ENCODE peak calls at places on chromosomes 16 and 17, in eight cellular contexts. B is WTC11, U is IMR-90, H is endothelial cell, E is GM13977, Z is lung, N is fibroblast of villous mesenchyme, Y is fibroblast of lung. G is an unnamed sample.
A peak's percentile ranks its signal among the peaks of the same experiment; 100 is the strongest.

GRCh38 chr16:5025171-5025632 is 8.5 kb downstream of the NAGPA start:
- DNase-seq in B (peak; percentile 85), U (no peak), H (peak; percentile 55), E (no peak), Z (no peak), N (no peak), Y (no peak), G (peak; percentile 49)

GRCh38 chr17:81401727-81402529 is 6.7 kb downstream of the BAHCC1 start:
- DNase-seq in B (peak; percentile 71), U (no peak), H (no peak), E (no peak), Z (no peak), N (peak; percentile 81), Y (peak; percentile 51), G (no peak)

GRCh38 chr17:41965694-41966375 is 760 bp upstream of the CNP start:
- DNase-seq in B (peak; percentile 84), U (peak; percentile 38), H (peak; percentile 29), E (peak; percentile 84), Z (peak; percentile 86), N (peak; percentile 33), Y (peak; percentile 40), G (peak; percentile 89)

GRCh38 chr17:29802256-29802655 is 127.8 kb downstream of the SSH2 start:
- DNase-seq in B (no peak), U (no peak), H (no peak), E (no peak), Z (no peak), N (no peak), Y (no peak), G (no peak)

GRCh38 chr16:77090062-77090461 is 100.9 kb upstream of the MON1B start:
- DNase-seq in B (no peak), U (no peak), H (no peak), E (no peak), Z (no peak), N (no peak), Y (no peak), G (no peak)

GRCh38 chr17:70420876-70421445 is 251.6 kb downstream of the KCNJ2 start:
- DNase-seq in B (no peak), U (no peak), H (no peak), E (no peak), Z (no peak), N (no peak), Y (no peak), G (no peak)

GRCh38 chr16:8720080-8720966 is 45.9 kb downstream of the ABAT start:
- DNase-seq in B (peak; percentile 55), U (no peak), H (peak; percentile 18), E (no peak), Z (no peak), N (no peak), Y (no peak), G (no peak)

GRCh38 chr17:58344791-58345157 is 7.2 kb downstream of the SUPT4H1 start:
- DNase-seq in B (no peak), U (no peak), H (no peak), E (no peak), Z (no peak), N (no peak), Y (no peak), G (no peak)

GRCh38 chr17:9928601-9929341 is 23.7 kb upstream of the RCVRN start:
- DNase-seq in B (peak; percentile 72), U (peak; percentile 96), H (peak; percentile 59), E (no peak), Z (no peak), N (peak; percentile 92), Y (peak; percentile 93), G (no peak)

GRCh38 chr17:19718613-19719364 is 2.4 kb upstream of the SLC47A2 start:
- DNase-seq in B (peak; percentile 75), U (no peak), H (peak; percentile 29), E (no peak), Z (no peak), N (no peak), Y (no peak), G (no peak)
- TF ChIP-seq CTCF in B (peak; percentile 18), U (no peak), H (no peak), E (peak; percentile 22), Z (no peak), N (peak; percentile 4), Y (peak; percentile 12), G (no peak)

GRCh38 chr17:6574689-6575595 is 18.6 kb upstream of the PITPNM3 start:
- DNase-seq in B (no peak), U (peak; percentile 73), H (no peak), E (peak; percentile 71), Z (peak; percentile 52), N (peak; percentile 36), Y (peak; percentile 35), G (peak; percentile 33)
- TF ChIP-seq CTCF in B (no peak), U (no peak), H (no peak), E (no peak), Z (no peak), N (no peak), Y (no peak), G (no peak)

GRCh38 chr16:57866529-57866918 is 64.2 kb upstream of the KIFC3 start:
- DNase-seq in B (no peak), U (no peak), H (no peak), E (no peak), Z (no peak), N (no peak), Y (no peak), G (no peak)

GRCh38 chr16:57867000-57867561 is 64.8 kb upstream of the KIFC3 start:
- DNase-seq in B (no peak), U (peak; percentile 10), H (no peak), E (no peak), Z (no peak), N (no peak), Y (no peak), G (no peak)

GRCh38 chr16:57865746-57866528 is 63.6 kb upstream of the KIFC3 start:
- DNase-seq in B (no peak), U (no peak), H (no peak), E (no peak), Z (no peak), N (no peak), Y (no peak), G (no peak)

GRCh38 chr16:57862698-57863433 is 60.6 kb upstream of the KIFC3 start:
- DNase-seq in B (no peak), U (no peak), H (no peak), E (no peak), Z (no peak), N (no peak), Y (no peak), G (no peak)

DNA sequence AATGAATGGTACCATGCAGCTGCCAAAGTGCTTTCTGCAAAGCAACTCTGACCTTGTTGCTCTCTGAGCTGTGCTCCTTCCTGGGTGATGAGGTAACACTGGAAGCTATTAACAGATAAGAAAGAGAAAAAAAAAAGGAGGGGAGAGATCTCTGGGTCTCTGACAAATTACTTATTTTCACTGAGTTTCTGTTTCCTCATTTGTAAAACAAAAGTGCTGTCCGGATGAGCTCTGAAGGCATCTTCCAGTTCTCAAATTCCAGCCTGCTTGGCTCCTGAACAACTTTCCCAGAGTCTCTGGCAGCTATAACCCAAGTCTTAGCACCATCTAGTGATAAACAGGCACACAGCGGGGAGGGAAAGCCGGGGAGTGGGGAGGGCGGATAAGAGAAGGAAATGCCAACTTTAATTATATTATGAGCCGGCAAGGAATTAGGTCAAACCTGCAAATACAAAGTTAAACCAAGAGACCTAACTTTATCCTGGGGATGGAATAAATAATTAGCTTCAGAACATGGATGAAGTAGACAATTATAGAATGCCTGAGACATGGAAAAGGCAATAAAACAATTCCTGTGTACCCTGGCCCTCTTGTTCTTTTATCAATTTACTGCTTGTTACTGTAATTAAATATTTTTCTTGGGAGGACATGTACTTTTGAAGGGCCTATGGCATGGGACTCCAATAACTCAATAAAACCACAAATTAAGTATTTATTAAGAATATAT is 61.3 kb upstream of the KIFC3 start:
- DNase-seq in B (peak; percentile 64), U (peak; percentile 79), H (peak; percentile 37), E (no peak), Z (peak; percentile 68), N (peak; percentile 87), Y (peak; percentile 80), G (peak; percentile 71)
- TF ChIP-seq CTCF in B (no peak), U (peak; percentile 78), H (no peak), E (peak; percentile 27), Z (peak; percentile 51), N (peak; percentile 67), Y (peak; percentile 68), G (no peak)

GRCh38 chr17:31857920-31858646 is 961 bp downstream of the COPRS start:
- DNase-seq in B (no peak), U (no peak), H (no peak), E (no peak), Z (no peak), N (no peak), Y (no peak), G (no peak)

GRCh38 chr17:31859487-31860008 is 504 bp upstream of the COPRS start:
- DNase-seq in B (no peak), U (no peak), H (no peak), E (no peak), Z (no peak), N (no peak), Y (no peak), G (no peak)

GRCh38 chr17:31854672-31855071 is 4.4 kb downstream of the COPRS start:
- DNase-seq in B (no peak), U (no peak), H (no peak), E (no peak), Z (no peak), N (no peak), Y (no peak), G (no peak)

GRCh38 chr17:31856750-31857149 is 2.3 kb downstream of the COPRS start:
- DNase-seq in B (no peak), U (no peak), H (no peak), E (no peak), Z (no peak), N (no peak), Y (no peak), G (no peak)

GRCh38 chr17:31858647-31859486 is at the start of gene COPRS:
- DNase-seq in B (peak; percentile 81), U (peak; percentile 81), H (peak; percentile 89), E (peak; percentile 96), Z (peak; percentile 90), N (peak; percentile 91), Y (peak; percentile 87), G (peak; percentile 91)
- TF ChIP-seq CTCF in B (no peak), U (peak; percentile 23), H (no peak), E (peak; percentile 27), Z (no peak), N (no peak), Y (no peak), G (peak; percentile 19)

G was measured in stomach.